ENCODE peak calls at places on chromosomes 2 and 18, in six cellular contexts. J, F, P, O, C and Z are unnamed samples.

GRCh38 chr2:240836781-240837467 is 16.9 kb upstream of the KIF1A start:
- DNase-seq in J (no peak), F (peak; percentile 60), P (no peak), O (peak; percentile 64), C (peak; percentile 61), Z (peak; percentile 82)

GRCh38 chr2:237207641-237208040 is 122.0 kb downstream of the COPS8 start:
- DNase-seq in J (no peak), F (peak; percentile 91), P (peak; percentile 70), O (peak; percentile 96), C (peak; percentile 91), Z (no peak)

GRCh38 chr2:65654496-65654895 is 222.1 kb upstream of the SPRED2 start:
- DNase-seq in J (no peak), F (no peak), P (no peak), O (no peak), C (no peak), Z (no peak)

GRCh38 chr2:152093464-152093863 is 5.4 kb downstream of the CACNB4 start:
- DNase-seq in J (no peak), F (no peak), P (no peak), O (no peak), C (no peak), Z (no peak)

GRCh38 chr2:70627499-70627898 is 73.9 kb upstream of the TGFA start:
- DNase-seq in J (no peak), F (no peak), P (no peak), O (no peak), C (peak; percentile 42), Z (no peak)

GRCh38 chr2:135473567-135473966 is 57.5 kb downstream of the ZRANB3 start:
- DNase-seq in J (peak; percentile 30), F (no peak), P (peak; percentile 16), O (peak; percentile 19), C (peak; percentile 14), Z (no peak)

GRCh38 chr2:236857781-236858180 is 227.9 kb upstream of the COPS8 start:
- DNase-seq in J (no peak), F (no peak), P (no peak), O (no peak), C (no peak), Z (no peak)

GRCh38 chr18:7980136-7980535 is 413.0 kb downstream of the PTPRM start:
- DNase-seq in J (peak; percentile 29), F (no peak), P (no peak), O (no peak), C (no peak), Z (no peak)

GRCh38 chr2:119253760-119254600 is 30.3 kb downstream of the STEAP3 start:
- DNase-seq in J (no peak), F (no peak), P (no peak), O (no peak), C (no peak), Z (no peak)

GRCh38 chr18:13252696-13253410 is 34.3 kb downstream of the LDLRAD4 start:
- DNase-seq in J (no peak), F (no peak), P (no peak), O (no peak), C (no peak), Z (no peak)

GRCh38 chr2:61905372-61906186 is at the start of gene COMMD1:
- DNase-seq in J (peak; percentile 82), F (peak; percentile 83), P (peak; percentile 66), O (peak; percentile 62), C (peak; percentile 67), Z (peak; percentile 84)

GRCh38 chr2:201406077-201406662 is 45.1 kb downstream of the TRAK2 start:
- DNase-seq in J (no peak), F (no peak), P (no peak), O (peak; percentile 92), C (peak; percentile 97), Z (no peak)

GRCh38 chr2:17470855-17471641 is 47.2 kb downstream of the RAD51AP2 start:
- DNase-seq in J (peak; percentile 20), F (no peak), P (peak; percentile 55), O (peak; percentile 0), C (peak; percentile 79), Z (no peak)

DNA sequence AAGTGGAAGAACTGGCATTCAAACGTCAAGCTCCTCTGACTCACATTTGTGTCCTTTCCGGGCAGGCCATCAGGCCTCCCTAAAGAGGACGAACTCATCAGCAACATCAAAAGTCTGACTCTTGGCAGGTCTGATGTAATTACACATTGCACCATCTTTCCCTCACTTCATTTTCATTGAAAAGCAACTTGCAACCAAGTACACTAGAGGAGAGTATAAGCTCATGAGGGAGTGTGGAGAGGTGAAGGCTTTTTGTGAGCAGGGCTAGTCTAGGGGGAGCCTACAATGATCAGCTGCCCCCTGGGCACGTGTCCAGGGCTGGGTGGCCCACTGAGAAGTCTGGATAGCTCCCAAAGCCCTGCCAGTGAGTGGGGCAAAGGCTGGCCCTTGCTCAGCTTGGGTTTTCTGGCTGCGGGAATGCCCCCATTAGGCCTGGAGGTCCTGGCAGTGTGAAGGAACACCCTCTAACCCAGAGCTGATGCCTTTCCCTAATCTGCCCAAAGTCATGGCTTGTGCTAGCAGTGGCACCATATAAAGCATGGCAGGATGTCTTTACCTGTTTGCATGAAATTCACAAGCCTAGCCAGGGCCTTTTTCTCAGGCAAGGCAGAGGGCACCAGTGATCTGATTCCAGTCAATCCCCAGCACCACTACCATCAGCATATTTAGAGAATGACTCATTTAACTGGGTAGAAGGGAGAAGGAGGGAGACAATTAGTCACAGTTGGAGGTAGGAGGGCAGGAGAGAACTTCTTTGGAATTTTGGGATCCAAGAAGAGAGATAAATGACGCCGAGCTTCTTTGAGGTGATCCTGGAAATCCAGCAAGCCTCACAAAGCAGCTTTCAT is 8.5 kb upstream of the DAW1 start:
- DNase-seq in J (peak; percentile 15), F (no peak), P (peak; percentile 84), O (peak; percentile 83), C (peak; percentile 89), Z (no peak)
- TF ChIP-seq CTCF in J (no peak), F (no peak), P (peak; percentile 26), O (peak; percentile 9), C (no peak), Z (no peak)

DNA sequence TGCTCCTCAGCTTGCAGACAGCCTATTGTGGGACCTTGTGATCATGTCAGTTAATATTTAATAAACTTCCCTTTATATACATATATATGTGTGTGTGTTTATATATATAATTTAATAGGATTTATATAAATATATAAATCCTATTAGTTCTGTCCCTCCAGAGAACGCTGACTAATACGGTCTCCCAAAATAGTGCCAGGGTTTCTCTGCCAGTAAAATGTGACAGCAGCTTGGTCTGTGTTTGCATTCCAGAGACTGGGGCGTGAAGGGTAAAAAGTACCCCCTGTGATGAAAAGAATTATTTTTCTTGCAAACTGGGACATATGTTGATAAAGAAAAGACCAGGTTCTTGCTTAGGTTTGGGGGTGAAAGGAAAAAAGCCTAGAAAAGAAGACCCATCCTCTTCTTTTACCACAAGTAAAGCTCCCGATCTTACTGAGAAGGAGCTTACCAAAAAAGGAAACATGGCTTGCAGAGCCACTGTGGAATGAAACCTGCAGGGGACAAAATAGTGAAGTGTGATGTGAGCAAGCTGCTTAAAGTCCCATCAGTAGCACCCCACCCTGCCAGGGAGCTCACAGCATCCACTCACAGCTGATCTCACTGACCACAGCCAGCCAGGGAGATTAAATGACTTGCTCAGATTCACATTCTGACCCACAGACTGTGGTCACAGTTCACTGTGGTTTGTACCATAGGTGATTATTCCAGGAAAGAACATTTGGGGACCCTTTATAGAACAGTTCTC is 110.9 kb upstream of the RMP24 start:
- DNase-seq in J (no peak), F (peak; percentile 30), P (peak; percentile 6), O (no peak), C (no peak), Z (no peak)
- H3K4me3 ChIP-seq in J (no peak overlapping the region), F (peak overlapping the region; percentile 50), P (no peak overlapping the region), O (no peak overlapping the region), C (no peak overlapping the region), Z (no peak overlapping the region)

GRCh38 chr18:68172842-68173549 is 541.9 kb downstream of the TMX3 start:
- DNase-seq in J (peak; percentile 1), F (no peak), P (no peak), O (no peak), C (no peak), Z (no peak)
- TF ChIP-seq CTCF in J (peak; percentile 11), F (no peak), P (peak; percentile 37), O (no peak), C (no peak), Z (no peak)

GRCh38 chr2:230218411-230218810 is 1.4 kb downstream of the SP110 start:
- DNase-seq in J (no peak), F (no peak), P (no peak), O (no peak), C (no peak), Z (no peak)
- H3K4me3 ChIP-seq in J (no peak overlapping the region), F (peak overlapping the region; percentile 71), P (peak overlapping the region; percentile 81), O (no peak overlapping the region), C (no peak overlapping the region), Z (no peak overlapping the region)

GRCh38 chr2:121469361-121469760 is 61.3 kb upstream of the RNU4ATAC start:
- DNase-seq in J (no peak), F (no peak), P (no peak), O (no peak), C (no peak), Z (no peak)
- TF ChIP-seq CTCF in J (no peak), F (no peak), P (no peak), O (no peak), C (no peak), Z (no peak)